ENCODE peak calls at places on chromosomes 6 and 20, in nine cellular contexts. One of them, this sample, is unnamed.

GRCh38 chr6:101114703-101115102 is 233.6 kb upstream of the ASCC3 start:
- DNase-seq in heart right ventricle: no peak
- DNase-seq in endothelial cell of umbilical vein: no peak
- DNase-seq in ovary: no peak
- DNase-seq in upper lobe of right lung: no peak
- DNase-seq in CD8-positive, alpha-beta T cell: no peak
- DNase-seq in NB4: peak
- DNase-seq in thoracic aorta: no peak
- DNase-seq in left ventricle myocardium inferior: no peak
- DNase-seq in this sample: peak

GRCh38 chr6:132633362-132633761 is 9.3 kb upstream of the TAAR2 start:
- DNase-seq in heart right ventricle: no peak
- DNase-seq in CD8-positive, alpha-beta T cell: no peak
- DNase-seq in ovary: no peak
- DNase-seq in NB4: no peak
- DNase-seq in left ventricle myocardium inferior: no peak
- DNase-seq in upper lobe of right lung: no peak
- DNase-seq in thoracic aorta: no peak
- DNase-seq in endothelial cell of umbilical vein: no peak
- DNase-seq in this sample: no peak

GRCh38 chr6:123515715-123516114 is 121.0 kb downstream of the TRDN start:
- DNase-seq in heart right ventricle: no peak
- DNase-seq in CD8-positive, alpha-beta T cell: no peak
- DNase-seq in ovary: no peak
- DNase-seq in thoracic aorta: no peak
- DNase-seq in endothelial cell of umbilical vein: no peak
- DNase-seq in left ventricle myocardium inferior: no peak
- DNase-seq in upper lobe of right lung: no peak
- DNase-seq in NB4: no peak
- DNase-seq in this sample: no peak

GRCh38 chr20:19995220-19995863 is 21.8 kb upstream of the NAA20 start:
- DNase-seq in CD8-positive, alpha-beta T cell: peak
- DNase-seq in NB4: peak
- DNase-seq in upper lobe of right lung: no peak
- DNase-seq in heart right ventricle: no peak
- DNase-seq in left ventricle myocardium inferior: no peak
- DNase-seq in endothelial cell of umbilical vein: peak
- DNase-seq in ovary: no peak
- DNase-seq in thoracic aorta: no peak
- DNase-seq in this sample: peak

GRCh38 chr6:137958809-137959565 is 91.9 kb downstream of the TNFAIP3 start:
- DNase-seq in ovary: no peak
- DNase-seq in CD8-positive, alpha-beta T cell: no peak
- DNase-seq in endothelial cell of umbilical vein: peak
- DNase-seq in thoracic aorta: no peak
- DNase-seq in left ventricle myocardium inferior: no peak
- DNase-seq in upper lobe of right lung: no peak
- DNase-seq in NB4: peak
- DNase-seq in heart right ventricle: no peak
- DNase-seq in this sample: peak

GRCh38 chr6:155330922-155331321 is 16.6 kb upstream of the TFB1M start:
- DNase-seq in left ventricle myocardium inferior: no peak
- DNase-seq in CD8-positive, alpha-beta T cell: no peak
- DNase-seq in NB4: no peak
- DNase-seq in upper lobe of right lung: no peak
- DNase-seq in endothelial cell of umbilical vein: no peak
- DNase-seq in thoracic aorta: no peak
- DNase-seq in ovary: no peak
- DNase-seq in heart right ventricle: no peak
- DNase-seq in this sample: no peak

GRCh38 chr20:1370548-1371110 is 22.2 kb downstream of the FKBP1A start:
- DNase-seq in thoracic aorta: no peak
- DNase-seq in CD8-positive, alpha-beta T cell: no peak
- DNase-seq in endothelial cell of umbilical vein: no peak
- DNase-seq in NB4: no peak
- DNase-seq in heart right ventricle: no peak
- DNase-seq in upper lobe of right lung: no peak
- DNase-seq in left ventricle myocardium inferior: no peak
- DNase-seq in ovary: no peak
- DNase-seq in this sample: no peak

GRCh38 chr6:4413073-4413472 is 277.7 kb upstream of the ECI2 start:
- DNase-seq in endothelial cell of umbilical vein: no peak
- DNase-seq in thoracic aorta: no peak
- DNase-seq in CD8-positive, alpha-beta T cell: no peak
- DNase-seq in heart right ventricle: no peak
- DNase-seq in left ventricle myocardium inferior: no peak
- DNase-seq in upper lobe of right lung: no peak
- DNase-seq in ovary: no peak
- DNase-seq in NB4: no peak
- DNase-seq in this sample: peak

GRCh38 chr6:34146801-34147592 is 1.1 kb upstream of the GRM4 start:
- DNase-seq in left ventricle myocardium inferior: no peak
- DNase-seq in NB4: no peak
- DNase-seq in CD8-positive, alpha-beta T cell: no peak
- DNase-seq in thoracic aorta: no peak
- DNase-seq in endothelial cell of umbilical vein: no peak
- DNase-seq in upper lobe of right lung: peak
- DNase-seq in ovary: no peak
- DNase-seq in heart right ventricle: no peak
- DNase-seq in this sample: peak

GRCh38 chr20:49286689-49287551 is 9.1 kb upstream of the ZNFX1 start:
- DNase-seq in NB4: peak
- DNase-seq in CD8-positive, alpha-beta T cell: no peak
- DNase-seq in upper lobe of right lung: no peak
- DNase-seq in ovary: no peak
- DNase-seq in left ventricle myocardium inferior: no peak
- DNase-seq in endothelial cell of umbilical vein: no peak
- DNase-seq in heart right ventricle: no peak
- DNase-seq in thoracic aorta: no peak
- DNase-seq in this sample: no peak

GRCh38 chr6:111710439-111710838 is 104.8 kb upstream of the TRAF3IP2 start:
- DNase-seq in NB4: no peak
- DNase-seq in ovary: no peak
- DNase-seq in CD8-positive, alpha-beta T cell: no peak
- DNase-seq in left ventricle myocardium inferior: no peak
- DNase-seq in thoracic aorta: no peak
- DNase-seq in endothelial cell of umbilical vein: no peak
- DNase-seq in heart right ventricle: no peak
- DNase-seq in upper lobe of right lung: no peak
- DNase-seq in this sample: no peak
- H3K4me3 ChIP-seq in NB4: no peak
- H3K4me3 ChIP-seq in ovary: no peak
- H3K4me3 ChIP-seq in CD8-positive, alpha-beta T cell: no peak
- H3K4me3 ChIP-seq in left ventricle myocardium inferior: peak
- H3K4me3 ChIP-seq in thoracic aorta: no peak
- H3K4me3 ChIP-seq in endothelial cell of umbilical vein: no peak
- H3K4me3 ChIP-seq in heart right ventricle: no peak
- H3K4me3 ChIP-seq in upper lobe of right lung: no peak
- H3K4me3 ChIP-seq in this sample: no peak

GRCh38 chr6:39274903-39275302 is 39.3 kb downstream of the KCNK17 start:
- DNase-seq in ovary: no peak
- DNase-seq in heart right ventricle: no peak
- DNase-seq in CD8-positive, alpha-beta T cell: no peak
- DNase-seq in thoracic aorta: no peak
- DNase-seq in NB4: no peak
- DNase-seq in left ventricle myocardium inferior: no peak
- DNase-seq in upper lobe of right lung: no peak
- DNase-seq in endothelial cell of umbilical vein: no peak
- DNase-seq in this sample: no peak
- TF ChIP-seq CTCF in ovary: no peak
- TF ChIP-seq CTCF in heart right ventricle: no peak
- TF ChIP-seq CTCF in CD8-positive, alpha-beta T cell: no peak
- TF ChIP-seq CTCF in thoracic aorta: no peak
- TF ChIP-seq CTCF in NB4: no peak
- TF ChIP-seq CTCF in left ventricle myocardium inferior: no peak
- TF ChIP-seq CTCF in upper lobe of right lung: no peak
- TF ChIP-seq CTCF in endothelial cell of umbilical vein: no peak
- TF ChIP-seq CTCF in this sample: no peak

GRCh38 chr6:78771619-78772018 is 95.7 kb upstream of the IRAK1BP1 start:
- DNase-seq in thoracic aorta: no peak
- DNase-seq in heart right ventricle: no peak
- DNase-seq in left ventricle myocardium inferior: no peak
- DNase-seq in ovary: no peak
- DNase-seq in endothelial cell of umbilical vein: no peak
- DNase-seq in NB4: no peak
- DNase-seq in CD8-positive, alpha-beta T cell: no peak
- DNase-seq in upper lobe of right lung: no peak
- DNase-seq in this sample: no peak

GRCh38 chr6:78770766-78771165 is 96.6 kb upstream of the IRAK1BP1 start:
- DNase-seq in NB4: peak
- DNase-seq in heart right ventricle: no peak
- DNase-seq in ovary: no peak
- DNase-seq in left ventricle myocardium inferior: no peak
- DNase-seq in CD8-positive, alpha-beta T cell: no peak
- DNase-seq in upper lobe of right lung: no peak
- DNase-seq in endothelial cell of umbilical vein: no peak
- DNase-seq in thoracic aorta: no peak
- DNase-seq in this sample: no peak

GRCh38 chr6:78768242-78768641 is 99.1 kb upstream of the IRAK1BP1 start:
- DNase-seq in ovary: no peak
- DNase-seq in thoracic aorta: no peak
- DNase-seq in left ventricle myocardium inferior: no peak
- DNase-seq in upper lobe of right lung: no peak
- DNase-seq in heart right ventricle: no peak
- DNase-seq in NB4: no peak
- DNase-seq in CD8-positive, alpha-beta T cell: no peak
- DNase-seq in endothelial cell of umbilical vein: no peak
- DNase-seq in this sample: no peak
- H3K4me3 ChIP-seq in ovary: no peak
- H3K4me3 ChIP-seq in thoracic aorta: no peak
- H3K4me3 ChIP-seq in left ventricle myocardium inferior: no peak
- H3K4me3 ChIP-seq in upper lobe of right lung: no peak
- H3K4me3 ChIP-seq in heart right ventricle: no peak
- H3K4me3 ChIP-seq in NB4: no peak
- H3K4me3 ChIP-seq in CD8-positive, alpha-beta T cell: no peak
- H3K4me3 ChIP-seq in endothelial cell of umbilical vein: no peak
- H3K4me3 ChIP-seq in this sample: no peak

DNA sequence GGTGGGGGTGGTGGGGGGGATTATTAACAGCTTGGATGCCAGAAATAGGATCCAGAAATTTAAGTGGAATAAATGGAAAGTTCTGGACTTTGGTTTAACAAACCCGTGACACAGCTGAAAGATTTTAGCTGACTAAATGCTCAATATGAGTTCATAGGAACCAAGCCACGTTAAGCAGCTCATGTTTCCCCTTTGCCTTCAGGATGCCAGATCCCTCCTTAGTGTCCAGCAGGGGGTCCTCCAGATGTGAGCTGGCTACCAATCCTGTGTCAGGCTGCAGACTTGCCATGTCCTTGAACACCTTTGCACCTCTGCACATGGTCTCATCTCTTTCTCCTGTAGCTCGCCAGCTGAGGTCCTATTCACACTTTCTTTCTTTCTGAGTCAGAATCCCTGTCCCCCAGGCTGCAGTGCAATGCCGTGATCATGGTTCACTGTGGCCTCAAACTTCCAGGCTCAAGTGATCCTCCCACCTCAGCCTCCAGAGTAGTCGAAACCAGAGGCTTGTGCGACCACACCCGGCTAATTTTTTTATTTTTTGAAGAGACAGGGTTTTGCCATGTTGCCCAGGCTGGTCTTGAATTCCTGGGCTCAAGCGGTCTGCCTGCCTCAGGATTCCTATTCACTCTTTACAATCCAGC is 133.3 kb upstream of the ARMC2 start:
- DNase-seq in ovary: no peak
- DNase-seq in CD8-positive, alpha-beta T cell: no peak
- DNase-seq in left ventricle myocardium inferior: no peak
- DNase-seq in NB4: peak
- DNase-seq in heart right ventricle: no peak
- DNase-seq in endothelial cell of umbilical vein: no peak
- DNase-seq in upper lobe of right lung: no peak
- DNase-seq in thoracic aorta: no peak
- DNase-seq in this sample: peak
- TF ChIP-seq CTCF in ovary: no peak
- TF ChIP-seq CTCF in CD8-positive, alpha-beta T cell: no peak
- TF ChIP-seq CTCF in left ventricle myocardium inferior: no peak
- TF ChIP-seq CTCF in NB4: peak
- TF ChIP-seq CTCF in heart right ventricle: no peak
- TF ChIP-seq CTCF in endothelial cell of umbilical vein: no peak
- TF ChIP-seq CTCF in upper lobe of right lung: peak
- TF ChIP-seq CTCF in thoracic aorta: no peak
- TF ChIP-seq CTCF in this sample: peak

GRCh38 chr6:43833996-43834390 is 64.0 kb downstream of the VEGFA start:
- DNase-seq in left ventricle myocardium inferior: no peak
- DNase-seq in thoracic aorta: no peak
- DNase-seq in upper lobe of right lung: no peak
- DNase-seq in NB4: no peak
- DNase-seq in ovary: no peak
- DNase-seq in CD8-positive, alpha-beta T cell: no peak
- DNase-seq in endothelial cell of umbilical vein: no peak
- DNase-seq in heart right ventricle: no peak
- DNase-seq in this sample: no peak
- H3K4me3 ChIP-seq in left ventricle myocardium inferior: no peak
- H3K4me3 ChIP-seq in thoracic aorta: no peak
- H3K4me3 ChIP-seq in upper lobe of right lung: no peak
- H3K4me3 ChIP-seq in NB4: no peak
- H3K4me3 ChIP-seq in ovary: no peak
- H3K4me3 ChIP-seq in CD8-positive, alpha-beta T cell: no peak
- H3K4me3 ChIP-seq in endothelial cell of umbilical vein: no peak
- H3K4me3 ChIP-seq in heart right ventricle: no peak
- H3K4me3 ChIP-seq in this sample: no peak

This sample was measured in choroid plexus epithelial cell.